ENCODE peak calls at places on chromosome 16, in four cellular contexts. P, D, R and G are unnamed samples.
A peak's percentile ranks its signal among the peaks of the same experiment; 100 is the strongest.

GRCh38 chr16:86988920-86989715 is 328.1 kb downstream of the C16orf95 start:
- DNase-seq in D (no peak), P (no peak), R (no peak), G (no peak)

GRCh38 chr16:73214825-73215481 is 167.0 kb upstream of the ZFHX3 start:
- DNase-seq in R (no peak), P (no peak), D (no peak), G (no peak)

GRCh38 chr16:89035698-89036570 is 57.7 kb upstream of the ACSF3 start:
- DNase-seq in P (no peak), R (no peak), D (no peak), G (no peak)

GRCh38 chr16:69513180-69513966 is 52.4 kb upstream of the NFAT5 start:
- DNase-seq in D (no peak), P (no peak), R (no peak), G (no peak)

GRCh38 chr16:71254832-71255560 is 24.5 kb upstream of the HYDIN start:
- DNase-seq in R (no peak), D (no peak), P (no peak), G (no peak)

GRCh38 chr16:58426095-58426494 is 33.8 kb downstream of the GINS3 start:
- DNase-seq in P (no peak), R (peak; percentile 5), D (peak; percentile 70), G (no peak)

GRCh38 chr16:53952215-53953208 is 248.6 kb downstream of the FTO start:
- DNase-seq in D (no peak), R (no peak), P (no peak), G (no peak)

GRCh38 chr16:55439101-55439690 is 39.8 kb upstream of the MMP2 start:
- DNase-seq in P (no peak), R (no peak), D (no peak), G (no peak)

GRCh38 chr16:67415872-67416793 is at the start of gene ZDHHC1:
- DNase-seq in D (peak; percentile 23), R (peak; percentile 45), P (peak; percentile 32), G (peak; percentile 83)

GRCh38 chr16:53848950-53849349 is 145.0 kb downstream of the FTO start:
- DNase-seq in P (no peak), R (no peak), D (no peak), G (no peak)

GRCh38 chr16:2032285-2033056 is 5.8 kb downstream of the NHERF2 start:
- DNase-seq in D (no peak), P (no peak), R (no peak), G (no peak)